ENCODE peak calls at places on chromosomes 5 and 9, in seven cellular contexts. One of them, this sample, is unnamed.

GRCh38 chr5:116864157-116864837 is 289.7 kb upstream of the SEMA6A start:
- DNase-seq in fibroblast of lung: no peak
- DNase-seq in right atrium auricular region: no peak
- DNase-seq in IMR-90: no peak
- DNase-seq in tibial nerve: no peak
- DNase-seq in tibial artery: no peak
- DNase-seq in effector memory CD4-positive, alpha-beta T cell: no peak
- DNase-seq in this sample: no peak

GRCh38 chr9:20640331-20641187 is 18.3 kb upstream of the MLLT3 start:
- DNase-seq in fibroblast of lung: no peak
- DNase-seq in right atrium auricular region: no peak
- DNase-seq in IMR-90: peak; percentile 25
- DNase-seq in tibial nerve: no peak
- DNase-seq in tibial artery: no peak
- DNase-seq in effector memory CD4-positive, alpha-beta T cell: peak; percentile 47
- DNase-seq in this sample: peak; percentile 65

GRCh38 chr5:131008329-131008728 is 156.7 kb downstream of the HINT1 start:
- DNase-seq in fibroblast of lung: no peak
- DNase-seq in right atrium auricular region: no peak
- DNase-seq in IMR-90: no peak
- DNase-seq in tibial nerve: no peak
- DNase-seq in tibial artery: no peak
- DNase-seq in effector memory CD4-positive, alpha-beta T cell: no peak
- DNase-seq in this sample: no peak

GRCh38 chr9:112043423-112043822 is 131.7 kb downstream of the SUSD1 start:
- DNase-seq in fibroblast of lung: peak; percentile 51
- DNase-seq in right atrium auricular region: no peak
- DNase-seq in IMR-90: peak; percentile 57
- DNase-seq in tibial nerve: no peak
- DNase-seq in tibial artery: no peak
- DNase-seq in effector memory CD4-positive, alpha-beta T cell: no peak
- DNase-seq in this sample: no peak

GRCh38 chr5:97276721-97277120 is 93.7 kb upstream of the RIOK2 start:
- DNase-seq in fibroblast of lung: no peak
- DNase-seq in right atrium auricular region: no peak
- DNase-seq in IMR-90: no peak
- DNase-seq in tibial nerve: no peak
- DNase-seq in tibial artery: no peak
- DNase-seq in effector memory CD4-positive, alpha-beta T cell: no peak
- DNase-seq in this sample: no peak

GRCh38 chr5:132265336-132266030 is 8.0 kb downstream of the PDLIM4 start:
- DNase-seq in fibroblast of lung: peak; percentile 94
- DNase-seq in right atrium auricular region: peak; percentile 81
- DNase-seq in IMR-90: peak; percentile 96
- DNase-seq in tibial nerve: no peak
- DNase-seq in tibial artery: peak; percentile 92
- DNase-seq in effector memory CD4-positive, alpha-beta T cell: no peak
- DNase-seq in this sample: peak; percentile 36

GRCh38 chr5:128546658-128547281 is 8.7 kb upstream of the FBN2 start:
- DNase-seq in fibroblast of lung: no peak
- DNase-seq in right atrium auricular region: no peak
- DNase-seq in IMR-90: no peak
- DNase-seq in tibial nerve: no peak
- DNase-seq in tibial artery: no peak
- DNase-seq in effector memory CD4-positive, alpha-beta T cell: no peak
- DNase-seq in this sample: no peak

GRCh38 chr5:132056610-132057497 is 3.6 kb upstream of the IL3 start:
- DNase-seq in fibroblast of lung: no peak
- DNase-seq in right atrium auricular region: peak; percentile 32
- DNase-seq in IMR-90: no peak
- DNase-seq in tibial nerve: no peak
- DNase-seq in tibial artery: peak; percentile 56
- DNase-seq in effector memory CD4-positive, alpha-beta T cell: no peak
- DNase-seq in this sample: peak; percentile 5

GRCh38 chr5:135319458-135319857 is 79.6 kb downstream of the MACROH2A1 start:
- DNase-seq in fibroblast of lung: no peak
- DNase-seq in right atrium auricular region: no peak
- DNase-seq in IMR-90: no peak
- DNase-seq in tibial nerve: no peak
- DNase-seq in tibial artery: peak; percentile 33
- DNase-seq in effector memory CD4-positive, alpha-beta T cell: no peak
- DNase-seq in this sample: no peak

GRCh38 chr5:174900176-174900692 is 175.9 kb downstream of the MSX2 start:
- DNase-seq in fibroblast of lung: no peak
- DNase-seq in right atrium auricular region: no peak
- DNase-seq in IMR-90: no peak
- DNase-seq in tibial nerve: no peak
- DNase-seq in tibial artery: no peak
- DNase-seq in effector memory CD4-positive, alpha-beta T cell: no peak
- DNase-seq in this sample: no peak

GRCh38 chr5:56610093-56610698 is 205.2 kb upstream of the MAP3K1 start:
- DNase-seq in fibroblast of lung: no peak
- DNase-seq in right atrium auricular region: no peak
- DNase-seq in IMR-90: no peak
- DNase-seq in tibial nerve: no peak
- DNase-seq in tibial artery: no peak
- DNase-seq in effector memory CD4-positive, alpha-beta T cell: no peak
- DNase-seq in this sample: no peak

GRCh38 chr5:9892696-9893095 is 262.5 kb upstream of the TAS2R1 start:
- DNase-seq in fibroblast of lung: no peak
- DNase-seq in right atrium auricular region: no peak
- DNase-seq in IMR-90: no peak
- DNase-seq in tibial nerve: no peak
- DNase-seq in tibial artery: no peak
- DNase-seq in effector memory CD4-positive, alpha-beta T cell: no peak
- DNase-seq in this sample: no peak

GRCh38 chr9:122158202-122158601 is 1.4 kb downstream of the NDUFA8 start:
- DNase-seq in fibroblast of lung: peak; percentile 35
- DNase-seq in right atrium auricular region: no peak
- DNase-seq in IMR-90: peak; percentile 43
- DNase-seq in tibial nerve: no peak
- DNase-seq in tibial artery: no peak
- DNase-seq in effector memory CD4-positive, alpha-beta T cell: no peak
- DNase-seq in this sample: no peak

GRCh38 chr9:108850293-108850897 is 5.4 kb downstream of the ACTL7B start:
- DNase-seq in fibroblast of lung: peak; percentile 50
- DNase-seq in right atrium auricular region: no peak
- DNase-seq in IMR-90: peak; percentile 14
- DNase-seq in tibial nerve: no peak
- DNase-seq in tibial artery: no peak
- DNase-seq in effector memory CD4-positive, alpha-beta T cell: no peak
- DNase-seq in this sample: no peak

GRCh38 chr9:31916591-31917223 is 467.7 kb upstream of the ACO1 start:
- DNase-seq in fibroblast of lung: no peak
- DNase-seq in right atrium auricular region: no peak
- DNase-seq in IMR-90: no peak
- DNase-seq in tibial nerve: no peak
- DNase-seq in tibial artery: no peak
- DNase-seq in effector memory CD4-positive, alpha-beta T cell: no peak
- DNase-seq in this sample: no peak

GRCh38 chr5:50799596-50799995 is 133.2 kb downstream of the PARP8 start:
- DNase-seq in fibroblast of lung: no peak
- DNase-seq in right atrium auricular region: no peak
- DNase-seq in IMR-90: no peak
- DNase-seq in tibial nerve: no peak
- DNase-seq in tibial artery: no peak
- DNase-seq in effector memory CD4-positive, alpha-beta T cell: no peak
- DNase-seq in this sample: no peak

GRCh38 chr5:67373518-67373917 is 176.9 kb upstream of the CD180 start:
- DNase-seq in fibroblast of lung: no peak
- DNase-seq in right atrium auricular region: no peak
- DNase-seq in IMR-90: no peak
- DNase-seq in tibial nerve: no peak
- DNase-seq in tibial artery: no peak
- DNase-seq in effector memory CD4-positive, alpha-beta T cell: no peak
- DNase-seq in this sample: no peak

GRCh38 chr9:131382850-131383729 is 10.8 kb upstream of the PRRC2B start:
- DNase-seq in fibroblast of lung: peak; percentile 87
- DNase-seq in right atrium auricular region: peak; percentile 65
- DNase-seq in IMR-90: peak; percentile 92
- DNase-seq in tibial nerve: no peak
- DNase-seq in tibial artery: no peak
- DNase-seq in effector memory CD4-positive, alpha-beta T cell: no peak
- DNase-seq in this sample: peak; percentile 46

GRCh38 chr9:21434202-21435014 is 5.8 kb upstream of the IFNA1 start:
- DNase-seq in fibroblast of lung: peak; percentile 83
- DNase-seq in right atrium auricular region: no peak
- DNase-seq in IMR-90: peak; percentile 73
- DNase-seq in tibial nerve: no peak
- DNase-seq in tibial artery: no peak
- DNase-seq in effector memory CD4-positive, alpha-beta T cell: no peak
- DNase-seq in this sample: no peak

GRCh38 chr9:69645488-69645887 is 26.7 kb downstream of the APBA1 start:
- DNase-seq in fibroblast of lung: no peak
- DNase-seq in right atrium auricular region: no peak
- DNase-seq in IMR-90: no peak
- DNase-seq in tibial nerve: no peak
- DNase-seq in tibial artery: no peak
- DNase-seq in effector memory CD4-positive, alpha-beta T cell: no peak
- DNase-seq in this sample: no peak

GRCh38 chr9:127386249-127386648 is 10.7 kb upstream of the SLC2A8 start:
- DNase-seq in fibroblast of lung: no peak
- DNase-seq in right atrium auricular region: no peak
- DNase-seq in IMR-90: no peak
- DNase-seq in tibial nerve: no peak
- DNase-seq in tibial artery: no peak
- DNase-seq in effector memory CD4-positive, alpha-beta T cell: no peak
- DNase-seq in this sample: no peak

GRCh38 chr9:137688261-137688660 is 69.5 kb downstream of the EHMT1 start:
- DNase-seq in fibroblast of lung: no peak
- DNase-seq in right atrium auricular region: no peak
- DNase-seq in IMR-90: no peak
- DNase-seq in tibial nerve: no peak
- DNase-seq in tibial artery: peak; percentile 16
- DNase-seq in effector memory CD4-positive, alpha-beta T cell: no peak
- DNase-seq in this sample: no peak

GRCh38 chr9:93636667-93637066 is 60.3 kb downstream of the PHF2 start:
- DNase-seq in fibroblast of lung: no peak
- DNase-seq in right atrium auricular region: no peak
- DNase-seq in IMR-90: no peak
- DNase-seq in tibial nerve: no peak
- DNase-seq in tibial artery: peak; percentile 51
- DNase-seq in effector memory CD4-positive, alpha-beta T cell: no peak
- DNase-seq in this sample: no peak

GRCh38 chr9:104951487-104951886 is 23.5 kb upstream of the ABCA1 start:
- DNase-seq in fibroblast of lung: no peak
- DNase-seq in right atrium auricular region: no peak
- DNase-seq in IMR-90: no peak
- DNase-seq in tibial nerve: no peak
- DNase-seq in tibial artery: no peak
- DNase-seq in effector memory CD4-positive, alpha-beta T cell: no peak
- DNase-seq in this sample: no peak

GRCh38 chr9:99860266-99860665 is 38.6 kb downstream of the NR4A3 start:
- DNase-seq in fibroblast of lung: no peak
- DNase-seq in right atrium auricular region: no peak
- DNase-seq in IMR-90: no peak
- DNase-seq in tibial nerve: no peak
- DNase-seq in tibial artery: no peak
- DNase-seq in effector memory CD4-positive, alpha-beta T cell: no peak
- DNase-seq in this sample: no peak

DNA sequence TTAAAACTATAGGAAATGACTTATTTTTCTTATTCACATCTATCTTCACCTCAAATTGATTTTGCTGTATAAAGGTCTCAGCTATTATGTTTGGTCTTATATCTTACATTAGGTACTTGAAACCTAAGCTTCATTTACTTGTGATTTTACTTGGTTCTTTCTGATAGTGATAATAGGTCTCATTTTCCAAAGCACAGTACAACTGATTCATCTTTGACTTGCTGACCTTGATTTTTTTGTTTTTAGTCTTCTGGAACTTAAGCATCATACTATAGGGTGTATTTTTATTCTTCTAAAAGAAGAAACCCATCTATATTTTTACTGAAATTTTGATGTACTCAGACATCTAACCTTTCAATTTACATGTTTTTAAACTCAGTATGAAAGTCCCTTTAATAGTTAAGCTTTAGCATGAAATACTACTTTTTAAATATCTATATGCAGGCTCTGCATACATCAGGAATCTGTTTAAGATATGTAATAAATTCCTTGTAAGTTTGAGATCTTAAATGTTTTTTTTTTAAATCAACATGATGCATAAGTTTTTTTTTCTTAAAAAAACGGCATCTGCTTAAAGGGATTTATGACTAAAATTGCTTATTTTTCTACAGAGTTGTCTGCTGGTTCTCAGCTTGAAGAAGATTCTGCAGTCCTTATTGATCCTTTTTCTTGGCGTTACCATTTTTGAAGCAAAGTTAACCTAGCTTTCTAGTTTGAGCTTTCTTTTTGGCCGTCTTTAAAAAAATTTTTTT is 13.3 kb downstream of the MATR3 start:
- DNase-seq in fibroblast of lung: no peak
- DNase-seq in right atrium auricular region: no peak
- DNase-seq in IMR-90: no peak
- DNase-seq in tibial nerve: no peak
- DNase-seq in tibial artery: no peak
- DNase-seq in effector memory CD4-positive, alpha-beta T cell: no peak
- DNase-seq in this sample: no peak
- H3K4me1 ChIP-seq in fibroblast of lung: no peaks in the 10 kb centered on the region
- H3K4me1 ChIP-seq in right atrium auricular region: no peaks in the 10 kb centered on the region
- H3K4me1 ChIP-seq in IMR-90: peaks cover 11% of the 10 kb centered on the region
- H3K4me1 ChIP-seq in tibial nerve: peaks cover 76% of the 10 kb centered on the region
- H3K4me1 ChIP-seq in tibial artery: peaks cover 47% of the 10 kb centered on the region
- H3K4me1 ChIP-seq in effector memory CD4-positive, alpha-beta T cell: peaks cover 50% of the 10 kb centered on the region
- H3K4me1 ChIP-seq in this sample: peaks cover 100% of the 10 kb centered on the region

DNA sequence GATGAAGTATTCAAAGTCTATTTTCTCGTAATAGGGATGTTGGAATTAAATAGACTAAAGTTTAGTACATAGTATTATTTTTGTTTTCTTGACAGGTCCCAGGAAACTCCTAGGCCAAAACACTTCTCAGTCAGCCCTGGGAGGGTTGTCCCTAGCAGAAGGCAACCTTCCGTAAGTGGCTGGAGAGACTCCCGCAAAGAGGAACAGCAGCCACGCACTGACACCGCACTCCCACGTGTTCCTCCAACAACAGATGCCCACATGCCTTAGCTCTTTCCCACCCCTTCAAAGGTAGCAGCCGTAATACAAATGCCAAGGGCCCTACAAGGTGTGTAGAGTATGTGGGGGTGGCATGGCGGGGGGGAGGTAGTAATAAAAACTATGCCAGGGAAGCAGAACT is 28.4 kb downstream of the PCDHGC5 start:
- DNase-seq in fibroblast of lung: no peak
- DNase-seq in right atrium auricular region: no peak
- DNase-seq in IMR-90: no peak
- DNase-seq in tibial nerve: no peak
- DNase-seq in tibial artery: no peak
- DNase-seq in effector memory CD4-positive, alpha-beta T cell: no peak
- DNase-seq in this sample: no peak
- H3K4me1 ChIP-seq in fibroblast of lung: peaks cover 73% of the 10 kb centered on the region
- H3K4me1 ChIP-seq in right atrium auricular region: no peaks in the 10 kb centered on the region
- H3K4me1 ChIP-seq in IMR-90: peaks cover 62% of the 10 kb centered on the region
- H3K4me1 ChIP-seq in tibial nerve: peaks cover 33% of the 10 kb centered on the region
- H3K4me1 ChIP-seq in tibial artery: peaks cover 26% of the 10 kb centered on the region
- H3K4me1 ChIP-seq in effector memory CD4-positive, alpha-beta T cell: peaks cover 20% of the 10 kb centered on the region
- H3K4me1 ChIP-seq in this sample: peaks cover 95% of the 10 kb centered on the region

GRCh38 chr9:13367784-13368183 is 88.3 kb upstream of the MPDZ start:
- DNase-seq in fibroblast of lung: no peak
- DNase-seq in right atrium auricular region: no peak
- DNase-seq in IMR-90: no peak
- DNase-seq in tibial nerve: no peak
- DNase-seq in tibial artery: no peak
- DNase-seq in effector memory CD4-positive, alpha-beta T cell: no peak
- DNase-seq in this sample: no peak
- H3K4me1 ChIP-seq in fibroblast of lung: no peaks in the 10 kb centered on the region
- H3K4me1 ChIP-seq in right atrium auricular region: no peaks in the 10 kb centered on the region
- H3K4me1 ChIP-seq in IMR-90: no peaks in the 10 kb centered on the region
- H3K4me1 ChIP-seq in tibial nerve: no peaks in the 10 kb centered on the region
- H3K4me1 ChIP-seq in tibial artery: no peaks in the 10 kb centered on the region
- H3K4me1 ChIP-seq in effector memory CD4-positive, alpha-beta T cell: no peaks in the 10 kb centered on the region
- H3K4me1 ChIP-seq in this sample: no peaks in the 10 kb centered on the region

GRCh38 chr9:722388-722980 is 119.0 kb upstream of the DMRT1 start:
- DNase-seq in fibroblast of lung: no peak
- DNase-seq in right atrium auricular region: no peak
- DNase-seq in IMR-90: no peak
- DNase-seq in tibial nerve: no peak
- DNase-seq in tibial artery: no peak
- DNase-seq in effector memory CD4-positive, alpha-beta T cell: no peak
- DNase-seq in this sample: no peak
- H3K4me1 ChIP-seq in fibroblast of lung: no peaks in the 10 kb centered on the region
- H3K4me1 ChIP-seq in right atrium auricular region: no peaks in the 10 kb centered on the region
- H3K4me1 ChIP-seq in IMR-90: peaks cover 7% of the 10 kb centered on the region
- H3K4me1 ChIP-seq in tibial nerve: no peaks in the 10 kb centered on the region
- H3K4me1 ChIP-seq in tibial artery: peaks cover 24% of the 10 kb centered on the region
- H3K4me1 ChIP-seq in effector memory CD4-positive, alpha-beta T cell: no peaks in the 10 kb centered on the region
- H3K4me1 ChIP-seq in this sample: peaks cover 87% of the 10 kb centered on the region